ENCODE peak calls at places on chromosome 22, in five cellular contexts. T is Right ventricle myocardium superior; O is activated CD8-positive, alpha-beta memory T cell treated with anti-CD3 and anti-CD28 coated beads, Interleukin-2, amount 10 ng/mL, durations not matched to agents 7 days and 5 days; Q is activated effector memory CD4-positive, alpha-beta T cell treated with Interleukin-2 at 50 U/mL for 16 hours; N is esophagus muscularis mucosa. E is an unnamed sample.
A peak's percentile ranks its signal among the peaks of the same experiment; 100 is the strongest.

GRCh38 chr22:24580276-24580675 is 12.6 kb downstream of the LRRC75B start:
- DNase-seq in N (no peak), O (no peak), Q (no peak), T (no peak), E (no peak)

GRCh38 chr22:42270512-42271190 is at the start of gene TCF20:
- DNase-seq in T (peak; percentile 89), O (peak; percentile 82), N (no peak), Q (peak; percentile 69), E (no peak)

GRCh38 chr22:35352214-35353111 is 28.4 kb upstream of the HMOX1 start:
- DNase-seq in N (no peak), Q (peak; percentile 18), O (peak; percentile 76), T (peak; percentile 84), E (no peak)

GRCh38 chr22:40506762-40507161 is 129.8 kb downstream of the MRTFA start:
- DNase-seq in O (no peak), N (no peak), Q (no peak), T (no peak), E (no peak)

GRCh38 chr22:17370036-17370765 is 941 bp downstream of the CECR2 start:
- DNase-seq in N (no peak), Q (no peak), O (no peak), T (no peak), E (no peak)

GRCh38 chr22:32964411-32965057 is 93.6 kb downstream of the SYN3 start:
- DNase-seq in Q (no peak), T (no peak), N (no peak), O (no peak), E (peak; percentile 44)

GRCh38 chr22:17152340-17152739 is 6.7 kb downstream of the HDHD5 start:
- DNase-seq in T (no peak), N (no peak), Q (no peak), O (no peak), E (no peak)

GRCh38 chr22:32731372-32731771 is 70.1 kb upstream of the TIMP3 start:
- DNase-seq in N (no peak), T (no peak), Q (no peak), O (no peak), E (no peak)

GRCh38 chr22:39526736-39527171 is 5.8 kb downstream of the RPS19BP1 start:
- DNase-seq in Q (no peak), T (no peak), N (no peak), O (no peak), E (no peak)

GRCh38 chr22:37486224-37486845 is at the start of gene MFNG:
- DNase-seq in O (peak; percentile 83), T (peak; percentile 86), Q (peak; percentile 67), N (no peak), E (no peak)

E was measured in vagina.